ENCODE peak calls at places on chromosomes 11 and 22, in six cellular contexts. One of them, this sample, is unnamed.

GRCh38 chr11:68343761-68344256 is 31.4 kb downstream of the LRP5 start:
- DNase-seq in neuronal stem cell: no peak
- DNase-seq in aorta: no peak
- DNase-seq in heart left ventricle: no peak
- DNase-seq in pancreas: no peak
- DNase-seq in stomach: peak; percentile 41
- DNase-seq in this sample: peak; percentile 77

GRCh38 chr11:102637731-102638130 is 12.6 kb upstream of the MMP20 start:
- DNase-seq in neuronal stem cell: no peak
- DNase-seq in aorta: no peak
- DNase-seq in heart left ventricle: no peak
- DNase-seq in pancreas: no peak
- DNase-seq in stomach: no peak
- DNase-seq in this sample: no peak

GRCh38 chr22:46150615-46151423 is 493 bp downstream of the PPARA start:
- DNase-seq in neuronal stem cell: peak; percentile 29
- DNase-seq in aorta: peak; percentile 82
- DNase-seq in heart left ventricle: peak; percentile 75
- DNase-seq in pancreas: peak; percentile 37
- DNase-seq in stomach: peak; percentile 41
- DNase-seq in this sample: peak; percentile 52

GRCh38 chr11:13012037-13012693 is 3.0 kb downstream of the RASSF10 start:
- DNase-seq in neuronal stem cell: peak; percentile 62
- DNase-seq in aorta: no peak
- DNase-seq in heart left ventricle: no peak
- DNase-seq in pancreas: peak; percentile 34
- DNase-seq in stomach: peak; percentile 75
- DNase-seq in this sample: peak; percentile 50

GRCh38 chr22:29704528-29705285 is 15.1 kb upstream of the CABP7 start:
- DNase-seq in neuronal stem cell: no peak
- DNase-seq in aorta: no peak
- DNase-seq in heart left ventricle: no peak
- DNase-seq in pancreas: no peak
- DNase-seq in stomach: peak; percentile 46
- DNase-seq in this sample: peak; percentile 25

GRCh38 chr11:116871248-116871647 is 33.8 kb upstream of the APOA1 start:
- DNase-seq in neuronal stem cell: no peak
- DNase-seq in aorta: no peak
- DNase-seq in heart left ventricle: no peak
- DNase-seq in pancreas: no peak
- DNase-seq in stomach: no peak
- DNase-seq in this sample: no peak

GRCh38 chr22:45863981-45864751 is 112.8 kb downstream of the WNT7B start:
- DNase-seq in neuronal stem cell: peak; percentile 72
- DNase-seq in aorta: peak; percentile 90
- DNase-seq in heart left ventricle: peak; percentile 83
- DNase-seq in pancreas: peak; percentile 27
- DNase-seq in stomach: peak; percentile 77
- DNase-seq in this sample: peak; percentile 81

GRCh38 chr11:110173775-110174644 is 80.8 kb downstream of the ZC3H12C start:
- DNase-seq in neuronal stem cell: peak; percentile 67
- DNase-seq in aorta: peak; percentile 83
- DNase-seq in heart left ventricle: peak; percentile 72
- DNase-seq in pancreas: peak; percentile 50
- DNase-seq in stomach: peak; percentile 65
- DNase-seq in this sample: peak; percentile 68

GRCh38 chr22:44403166-44403565 is 90.4 kb upstream of the SHISAL1 start:
- DNase-seq in neuronal stem cell: no peak
- DNase-seq in aorta: peak; percentile 32
- DNase-seq in heart left ventricle: peak; percentile 26
- DNase-seq in pancreas: no peak
- DNase-seq in stomach: no peak
- DNase-seq in this sample: no peak

GRCh38 chr11:821513-822371 is 3.0 kb downstream of the PNPLA2 start:
- DNase-seq in neuronal stem cell: no peak
- DNase-seq in aorta: no peak
- DNase-seq in heart left ventricle: no peak
- DNase-seq in pancreas: no peak
- DNase-seq in stomach: no peak
- DNase-seq in this sample: no peak

GRCh38 chr22:50520826-50521453 is 4.5 kb downstream of the SCO2 start:
- DNase-seq in neuronal stem cell: no peak
- DNase-seq in aorta: no peak
- DNase-seq in heart left ventricle: no peak
- DNase-seq in pancreas: no peak
- DNase-seq in stomach: no peak
- DNase-seq in this sample: no peak

GRCh38 chr11:289706-290620 is 1.0 kb downstream of the PGGHG start:
- DNase-seq in neuronal stem cell: no peak
- DNase-seq in aorta: peak; percentile 74
- DNase-seq in heart left ventricle: peak; percentile 60
- DNase-seq in pancreas: peak; percentile 45
- DNase-seq in stomach: no peak
- DNase-seq in this sample: no peak

GRCh38 chr11:85875505-85875904 is 20.3 kb downstream of the CCDC83 start:
- DNase-seq in neuronal stem cell: no peak
- DNase-seq in aorta: no peak
- DNase-seq in heart left ventricle: no peak
- DNase-seq in pancreas: no peak
- DNase-seq in stomach: no peak
- DNase-seq in this sample: no peak

GRCh38 chr11:114605370-114605769 is 9.8 kb upstream of the NXPE4 start:
- DNase-seq in neuronal stem cell: no peak
- DNase-seq in aorta: no peak
- DNase-seq in heart left ventricle: no peak
- DNase-seq in pancreas: no peak
- DNase-seq in stomach: no peak
- DNase-seq in this sample: peak; percentile 11

GRCh38 chr22:49724030-49724892 is 103.4 kb downstream of the BRD1 start:
- DNase-seq in neuronal stem cell: no peak
- DNase-seq in aorta: no peak
- DNase-seq in heart left ventricle: no peak
- DNase-seq in pancreas: no peak
- DNase-seq in stomach: no peak
- DNase-seq in this sample: no peak

GRCh38 chr22:41713004-41713403 is 13.7 kb downstream of the MEI1 start:
- DNase-seq in neuronal stem cell: no peak
- DNase-seq in aorta: no peak
- DNase-seq in heart left ventricle: no peak
- DNase-seq in pancreas: no peak
- DNase-seq in stomach: no peak
- DNase-seq in this sample: no peak

DNA sequence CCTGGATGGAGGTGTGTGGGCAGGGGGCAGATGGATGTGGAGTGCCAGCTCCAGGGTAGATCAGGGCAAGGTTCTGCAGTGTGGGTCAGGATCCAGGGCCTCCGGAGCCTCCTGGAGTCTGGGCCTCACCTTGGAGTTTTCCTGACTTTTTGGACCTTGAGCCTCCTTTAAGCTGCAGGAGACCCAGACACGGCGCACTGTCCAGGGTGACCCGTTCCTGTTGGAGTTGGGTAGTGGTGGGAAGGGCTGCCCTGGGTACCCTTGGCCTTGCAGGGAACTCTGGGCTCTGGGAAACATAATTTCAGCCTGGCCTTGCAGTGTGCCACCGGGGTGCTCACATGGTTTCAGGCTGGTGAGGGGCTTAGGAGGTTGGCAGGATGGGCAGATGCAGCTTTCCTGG is 17.0 kb downstream of the MGAT3 start:
- DNase-seq in neuronal stem cell: no peak
- DNase-seq in aorta: no peak
- DNase-seq in heart left ventricle: no peak
- DNase-seq in pancreas: no peak
- DNase-seq in stomach: no peak
- DNase-seq in this sample: no peak
- H3K27ac ChIP-seq in neuronal stem cell: no peak overlapping the region
- H3K27ac ChIP-seq in aorta: no peak overlapping the region
- H3K27ac ChIP-seq in heart left ventricle: no peak overlapping the region
- H3K27ac ChIP-seq in pancreas: no peak overlapping the region
- H3K27ac ChIP-seq in stomach: peak overlapping the region; percentile 49
- H3K27ac ChIP-seq in this sample: peak overlapping the region; percentile 69

GRCh38 chr11:83054001-83054400 is 17.7 kb downstream of the RAB30 start:
- DNase-seq in neuronal stem cell: no peak
- DNase-seq in aorta: no peak
- DNase-seq in heart left ventricle: no peak
- DNase-seq in pancreas: no peak
- DNase-seq in stomach: no peak
- DNase-seq in this sample: no peak
- H3K27ac ChIP-seq in neuronal stem cell: no peak overlapping the region
- H3K27ac ChIP-seq in aorta: no peak overlapping the region
- H3K27ac ChIP-seq in heart left ventricle: peak overlapping the region; percentile 84
- H3K27ac ChIP-seq in pancreas: no peak overlapping the region
- H3K27ac ChIP-seq in stomach: no peak overlapping the region
- H3K27ac ChIP-seq in this sample: no peak overlapping the region

DNA sequence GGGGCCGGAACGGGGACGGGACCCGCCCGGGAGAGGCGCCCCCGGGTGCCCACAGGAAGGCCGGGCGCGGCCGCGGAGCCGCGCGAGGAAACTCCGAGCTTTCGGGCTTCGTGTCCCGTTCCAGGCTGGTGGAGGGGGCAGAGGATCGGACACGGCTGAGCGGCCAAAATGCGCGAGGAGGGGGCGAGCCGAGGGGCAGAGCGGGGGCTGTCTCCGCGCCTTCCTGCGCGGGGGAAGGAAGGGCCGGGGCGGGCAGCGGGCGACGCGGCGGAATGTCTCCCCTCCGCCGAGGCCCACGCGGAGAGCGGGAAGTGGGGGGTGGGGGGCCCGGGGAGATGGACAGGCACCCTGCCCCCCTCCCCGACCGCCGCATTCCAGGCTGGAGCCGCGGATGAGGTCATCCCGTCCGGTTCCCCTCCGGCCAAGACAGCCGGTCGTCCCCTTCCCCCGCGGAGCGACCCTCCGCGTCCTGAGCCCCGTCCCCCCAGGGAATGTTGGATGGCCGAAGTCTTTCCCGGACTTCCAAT is 465 bp downstream of the CDC42EP1 start:
- DNase-seq in neuronal stem cell: no peak
- DNase-seq in aorta: peak; percentile 91
- DNase-seq in heart left ventricle: peak; percentile 79
- DNase-seq in pancreas: peak; percentile 77
- DNase-seq in stomach: no peak
- DNase-seq in this sample: no peak
- H3K27ac ChIP-seq in neuronal stem cell: no peak overlapping the region
- H3K27ac ChIP-seq in aorta: peak overlapping the region; percentile 91
- H3K27ac ChIP-seq in heart left ventricle: peak overlapping the region; percentile 95
- H3K27ac ChIP-seq in pancreas: peak overlapping the region; percentile 98
- H3K27ac ChIP-seq in stomach: peak overlapping the region; percentile 98
- H3K27ac ChIP-seq in this sample: peak overlapping the region; percentile 94

DNA sequence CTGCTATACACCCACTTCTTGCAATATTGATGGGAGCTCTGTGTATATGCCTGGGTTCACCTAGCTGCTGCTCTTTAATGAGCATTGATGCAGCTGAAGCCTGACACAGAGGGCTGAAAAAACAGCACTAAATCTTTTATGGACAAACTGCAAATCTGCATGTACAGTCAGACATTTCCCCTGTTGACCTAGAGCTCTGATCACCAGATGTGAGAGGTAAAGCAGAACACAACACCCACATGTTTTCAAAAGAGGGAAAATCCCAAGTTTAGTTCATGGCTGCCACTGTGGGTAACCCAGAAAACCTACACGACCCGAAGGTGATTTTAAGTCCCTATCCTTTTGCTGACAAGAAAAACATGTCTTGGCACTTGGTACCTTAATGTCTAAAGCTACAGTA is 303.0 kb upstream of the PITPNB start:
- DNase-seq in neuronal stem cell: no peak
- DNase-seq in aorta: no peak
- DNase-seq in heart left ventricle: no peak
- DNase-seq in pancreas: no peak
- DNase-seq in stomach: no peak
- DNase-seq in this sample: no peak
- H3K27ac ChIP-seq in neuronal stem cell: no peak overlapping the region
- H3K27ac ChIP-seq in aorta: no peak overlapping the region
- H3K27ac ChIP-seq in heart left ventricle: no peak overlapping the region
- H3K27ac ChIP-seq in pancreas: no peak overlapping the region
- H3K27ac ChIP-seq in stomach: no peak overlapping the region
- H3K27ac ChIP-seq in this sample: no peak overlapping the region

DNA sequence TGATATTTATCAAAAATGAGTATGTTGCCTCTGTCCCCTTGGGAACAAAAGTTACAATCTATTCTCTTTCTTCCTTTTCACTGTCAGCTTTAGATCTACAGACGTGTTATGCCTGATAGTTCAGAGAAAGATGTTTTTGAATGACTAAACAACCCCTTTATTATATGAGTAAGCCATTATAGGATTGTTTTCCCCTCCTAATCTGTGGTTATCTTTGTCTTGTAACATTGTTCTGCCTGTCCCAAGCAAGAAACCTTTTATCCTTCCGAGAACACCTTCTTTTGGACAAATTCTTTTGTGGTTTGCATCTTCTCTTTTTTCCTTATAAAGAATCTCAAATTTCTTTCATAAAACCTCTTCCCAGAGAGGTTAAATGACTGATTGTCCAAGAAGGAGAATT is 208.4 kb downstream of the DDX10 start:
- DNase-seq in neuronal stem cell: no peak
- DNase-seq in aorta: no peak
- DNase-seq in heart left ventricle: no peak
- DNase-seq in pancreas: no peak
- DNase-seq in stomach: no peak
- DNase-seq in this sample: no peak
- H3K27ac ChIP-seq in neuronal stem cell: no peak overlapping the region
- H3K27ac ChIP-seq in aorta: no peak overlapping the region
- H3K27ac ChIP-seq in heart left ventricle: no peak overlapping the region
- H3K27ac ChIP-seq in pancreas: no peak overlapping the region
- H3K27ac ChIP-seq in stomach: no peak overlapping the region
- H3K27ac ChIP-seq in this sample: no peak overlapping the region

GRCh38 chr22:20989323-20990138 is 7.4 kb downstream of the LZTR1 start:
- DNase-seq in neuronal stem cell: no peak
- DNase-seq in aorta: no peak
- DNase-seq in heart left ventricle: no peak
- DNase-seq in pancreas: no peak
- DNase-seq in stomach: no peak
- DNase-seq in this sample: no peak
- H3K27ac ChIP-seq in neuronal stem cell: no peak overlapping the region
- H3K27ac ChIP-seq in aorta: no peak overlapping the region
- H3K27ac ChIP-seq in heart left ventricle: no peak overlapping the region
- H3K27ac ChIP-seq in pancreas: no peak overlapping the region
- H3K27ac ChIP-seq in stomach: no peak overlapping the region
- H3K27ac ChIP-seq in this sample: no peak overlapping the region